ENCODE peak calls at places on chromosomes 13 and 19, in nine cellular contexts. S is ovary, F is breast epithelium, W is body of pancreas, H is IMR-90, I is right lobe of liver, X is HFFc6, O is WTC11, U is Peyer's patch. C is an unnamed sample.

GRCh38 chr13:34657716-34658115 is 284.4 kb upstream of the NBEA start:
- DNase-seq in I (no peak), H (peak), U (no peak), X (peak), W (no peak), F (no peak), S (no peak), O (no peak), C (no peak)

GRCh38 chr13:37595162-37595561 is 3.4 kb downstream of the POSTN start:
- DNase-seq in S (no peak), I (no peak), O (no peak), W (no peak), H (peak), U (no peak), X (peak), F (no peak), C (no peak)

GRCh38 chr13:108154421-108154858 is 60.9 kb downstream of the LIG4 start:
- DNase-seq in O (no peak), S (no peak), H (no peak), X (no peak), W (peak), I (peak), F (no peak), U (no peak), C (no peak)

GRCh38 chr13:78160793-78161192 is 242.2 kb upstream of the EDNRB start:
- DNase-seq in F (no peak), W (no peak), O (no peak), S (no peak), I (no peak), H (peak), U (no peak), X (peak), C (no peak)

GRCh38 chr19:794989-795658 is 2.1 kb upstream of the PTBP1 start:
- DNase-seq in W (no peak), I (peak), O (no peak), S (no peak), F (no peak), H (no peak), X (no peak), U (no peak), C (no peak)

GRCh38 chr13:20090349-20090748 is 70.5 kb downstream of the GJA3 start:
- DNase-seq in F (no peak), S (no peak), U (no peak), H (no peak), W (no peak), I (no peak), X (no peak), O (no peak), C (no peak)

GRCh38 chr13:50527612-50528509 is 315.6 kb downstream of the DLEU7 start:
- DNase-seq in X (no peak), I (no peak), U (no peak), F (no peak), H (no peak), S (no peak), O (no peak), W (no peak), C (no peak)

GRCh38 chr13:79837741-79838450 is 356.9 kb downstream of the NDFIP2 start:
- DNase-seq in X (peak), H (peak), U (no peak), W (no peak), O (no peak), F (no peak), I (no peak), S (no peak), C (no peak)

GRCh38 chr19:34851277-34851804 is 75.4 kb upstream of the ZNF30 start:
- DNase-seq in I (no peak), U (no peak), F (no peak), H (no peak), O (peak), S (no peak), W (no peak), X (no peak), C (no peak)

GRCh38 chr13:69291292-69291906 is 816.2 kb upstream of the ATXN8OS start:
- DNase-seq in X (no peak), H (no peak), U (no peak), F (no peak), O (no peak), S (no peak), W (no peak), I (no peak), C (no peak)

GRCh38 chr13:101415358-101416174 is 742 bp downstream of the NALCN start:
- DNase-seq in F (no peak), X (no peak), I (no peak), U (no peak), W (no peak), O (peak), H (no peak), S (no peak), C (no peak)

GRCh38 chr13:40813662-40814454 is 24.4 kb downstream of the SLC25A15 start:
- DNase-seq in U (peak), H (peak), I (no peak), X (peak), W (peak), F (no peak), S (no peak), O (no peak), C (no peak)

GRCh38 chr13:20408181-20408580 is 117.5 kb downstream of the CRYL1 start:
- DNase-seq in H (no peak), W (no peak), U (no peak), O (no peak), I (no peak), F (no peak), X (no peak), S (no peak), C (no peak)

GRCh38 chr19:7500811-7501450 is 12.1 kb upstream of the PEX11G start:
- DNase-seq in U (peak), F (peak), S (peak), W (peak), X (no peak), O (peak), I (peak), H (peak), C (no peak)

GRCh38 chr13:20869540-20869939 is 33.0 kb downstream of the XPO4 start:
- DNase-seq in H (peak), U (no peak), S (no peak), O (no peak), I (no peak), W (no peak), X (no peak), F (no peak), C (no peak)

GRCh38 chr19:46753420-46754155 is 7.3 kb upstream of the STRN4 start:
- DNase-seq in O (peak), F (no peak), I (no peak), U (peak), H (no peak), S (no peak), X (no peak), W (peak), C (no peak)

GRCh38 chr19:1469936-1470863 is 8.8 kb downstream of the C19orf25 start:
- DNase-seq in X (no peak), O (peak), I (peak), U (no peak), S (peak), F (no peak), W (no peak), H (no peak), C (no peak)

GRCh38 chr19:13846533-13847032 is 30.4 kb upstream of the NANOS3 start:
- DNase-seq in F (peak), X (peak), I (peak), U (peak), H (peak), O (peak), S (peak), W (peak), C (no peak)

GRCh38 chr13:112453207-112453829 is 77.2 kb downstream of the SPACA7 start:
- DNase-seq in I (no peak), S (no peak), W (no peak), U (no peak), F (no peak), H (no peak), O (no peak), X (no peak), C (no peak)

GRCh38 chr13:47114030-47114429 is 217.2 kb upstream of the HTR2A start:
- DNase-seq in F (no peak), H (peak), X (peak), I (no peak), U (no peak), O (no peak), S (no peak), W (no peak), C (no peak)

GRCh38 chr13:50127017-50127725 is 111.9 kb downstream of the KCNRG start:
- DNase-seq in H (peak), U (peak), X (peak), O (peak), F (peak), I (peak), S (peak), W (no peak), C (no peak)

GRCh38 chr19:49786432-49786831 is 19.6 kb downstream of the AP2A1 start:
- DNase-seq in S (no peak), W (no peak), X (peak), O (no peak), H (peak), U (no peak), F (no peak), I (no peak), C (no peak)

GRCh38 chr19:51398096-51398704 is 7.8 kb upstream of the C19orf84 start:
- DNase-seq in U (no peak), W (no peak), I (no peak), O (no peak), H (peak), X (peak), F (no peak), S (no peak), C (no peak)

GRCh38 chr19:50794074-50794777 is 4.0 kb downstream of the ACP4 start:
- DNase-seq in U (peak), H (no peak), F (no peak), X (no peak), I (no peak), O (no peak), S (no peak), W (peak), C (no peak)

GRCh38 chr19:2048959-2049740 is 1.9 kb downstream of the MKNK2 start:
- DNase-seq in X (no peak), U (peak), I (no peak), S (no peak), O (no peak), F (no peak), W (peak), H (no peak), C (no peak)

GRCh38 chr13:73090116-73090811 is 31.5 kb downstream of the KLF5 start:
- DNase-seq in I (no peak), U (no peak), W (peak), O (peak), X (peak), S (no peak), F (no peak), H (peak), C (no peak)

GRCh38 chr13:75263741-75264407 is 218.1 kb downstream of the TBC1D4 start:
- DNase-seq in S (no peak), I (no peak), X (peak), U (no peak), O (no peak), F (no peak), W (no peak), H (peak), C (no peak)

GRCh38 chr13:51147732-51148131 is 36.7 kb upstream of the C13orf42 start:
- DNase-seq in F (no peak), S (no peak), H (no peak), W (no peak), U (no peak), X (no peak), O (no peak), I (no peak), C (no peak)

DNA sequence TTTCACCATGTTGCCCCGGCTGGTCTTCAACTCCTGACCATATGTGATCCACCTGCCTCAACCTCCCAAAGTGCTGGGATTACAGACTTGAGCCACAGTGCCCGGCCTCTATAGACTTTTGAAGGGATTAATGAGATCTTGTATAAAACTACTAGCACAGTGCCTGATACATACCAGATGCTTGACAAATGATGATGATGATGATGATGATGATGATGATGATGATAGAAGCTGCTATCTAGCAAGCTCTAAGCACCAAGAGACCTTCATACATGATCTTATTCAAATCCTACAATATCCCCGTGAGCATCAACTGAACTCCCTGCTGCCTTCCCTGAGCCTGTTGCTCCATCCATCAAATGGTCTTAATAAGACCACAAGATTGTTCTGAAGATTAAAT is 14.4 kb downstream of the CEACAM20 start:
- DNase-seq in O (no peak), U (no peak), S (no peak), F (no peak), W (no peak), X (no peak), I (no peak), H (no peak), C (no peak)
- TF ChIP-seq CTCF in O (no peak), U (no peak), S (no peak), F (no peak), W (no peak), X (no peak), I (no peak), H (no peak), C (no peak)

GRCh38 chr19:18933297-18933696 is 7.7 kb downstream of the HOMER3 start:
- DNase-seq in W (no peak), I (no peak), F (no peak), S (no peak), X (no peak), H (no peak), U (no peak), O (no peak), C (no peak)
- TF ChIP-seq CTCF in W (no peak), I (no peak), F (no peak), S (no peak), X (no peak), H (no peak), U (no peak), O (no peak), C (no peak)

DNA sequence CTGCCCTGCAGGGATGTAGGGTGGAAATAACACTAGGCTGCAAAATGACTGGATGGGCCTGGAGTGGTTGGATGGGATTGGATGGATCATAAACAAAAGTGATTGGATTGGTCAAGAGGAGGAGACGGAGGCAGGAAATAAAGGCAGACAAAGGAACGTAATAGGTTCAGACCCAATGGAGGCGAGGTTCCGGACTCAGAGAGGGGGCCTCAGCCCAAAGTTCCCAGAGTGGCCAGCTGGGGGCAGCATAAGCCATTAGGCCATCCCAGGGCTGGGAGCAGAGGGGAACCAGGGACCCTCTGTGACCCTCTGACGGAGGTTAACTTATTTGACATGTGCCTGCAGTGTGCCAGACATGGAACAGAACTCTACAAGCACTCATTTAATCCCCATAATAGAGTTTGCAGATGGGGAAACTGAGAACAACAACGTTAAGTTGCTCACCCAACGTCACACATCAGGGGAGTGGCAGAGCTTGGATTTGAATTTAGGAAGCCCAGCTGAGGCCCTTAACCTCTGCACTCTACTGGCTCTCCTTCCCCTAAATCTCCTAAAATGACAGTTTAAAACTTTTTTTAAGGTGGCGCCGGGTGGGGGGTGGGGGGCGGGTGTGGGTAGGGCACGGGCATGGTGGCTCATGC is 15.3 kb upstream of the MAP1S start:
- DNase-seq in S (no peak), I (peak), O (peak), U (peak), H (peak), F (no peak), W (peak), X (peak), C (peak)
- TF ChIP-seq CTCF in S (peak), I (peak), O (peak), U (peak), H (peak), F (no peak), W (peak), X (peak), C (peak)

GRCh38 chr13:98546402-98546801 is 30.5 kb downstream of the STK24 start:
- DNase-seq in O (no peak), H (no peak), F (no peak), I (no peak), X (no peak), W (no peak), U (no peak), S (no peak), C (no peak)
- TF ChIP-seq CTCF in O (no peak), H (no peak), F (no peak), I (no peak), X (no peak), W (no peak), U (no peak), S (no peak), C (no peak)

GRCh38 chr19:29121684-29122083 is 91.3 kb downstream of the UQCRFS1 start:
- DNase-seq in U (no peak), S (no peak), F (no peak), W (no peak), H (no peak), O (peak), I (no peak), X (no peak), C (no peak)
- TF ChIP-seq CTCF in U (no peak), S (no peak), F (no peak), W (no peak), H (peak), O (peak), I (no peak), X (peak), C (no peak)

GRCh38 chr13:59750860-59751259 is 412.9 kb downstream of the DIAPH3 start:
- DNase-seq in H (peak), I (no peak), U (no peak), O (peak), W (peak), F (no peak), X (peak), S (no peak), C (no peak)
- TF ChIP-seq CTCF in H (peak), I (no peak), U (no peak), O (no peak), W (no peak), F (no peak), X (no peak), S (no peak), C (no peak)

DNA sequence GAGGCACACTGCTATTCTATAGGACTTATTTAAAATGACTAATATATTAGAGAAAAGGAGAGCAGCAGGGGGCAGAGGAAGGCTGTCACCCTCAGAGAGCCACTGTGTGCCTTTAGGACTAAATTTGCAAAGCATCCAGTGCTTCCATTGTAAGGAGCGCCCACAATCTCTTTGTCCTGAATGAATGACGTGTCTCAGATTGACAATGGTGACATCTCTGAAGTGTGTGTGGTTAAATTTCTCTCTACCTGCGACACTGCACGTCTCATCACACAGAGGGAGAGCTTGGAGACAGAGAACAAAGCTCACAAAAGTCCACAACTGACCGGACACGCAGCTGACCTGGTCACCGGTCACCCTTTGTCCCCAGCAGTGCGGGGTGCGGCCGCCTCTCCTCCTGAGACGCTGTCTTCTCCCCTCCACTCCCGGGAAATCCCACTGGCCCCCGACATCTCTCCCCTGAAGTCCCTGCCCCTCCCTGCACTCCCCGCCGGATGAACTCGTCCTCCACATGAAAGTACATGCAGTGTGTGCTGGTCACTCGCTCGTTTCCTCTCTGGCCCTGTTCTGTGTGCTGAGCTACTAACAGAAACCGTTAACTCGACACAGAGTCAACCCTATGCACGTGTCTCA is 107.2 kb downstream of the RAB20 start:
- DNase-seq in U (no peak), X (no peak), O (no peak), I (peak), W (peak), H (no peak), S (no peak), F (no peak), C (no peak)
- TF ChIP-seq CTCF in U (no peak), X (no peak), O (no peak), I (no peak), W (no peak), H (no peak), S (no peak), F (no peak), C (no peak)